ENCODE peak calls at places on chromosomes 13 and 19, in six cellular contexts. One of them, this sample, is unnamed.

GRCh38 chr13:97223711-97224461 is 1.8 kb downstream of the MBNL2 start:
- DNase-seq in tibial nerve: peak; percentile 81
- DNase-seq in uterus: peak; percentile 54
- DNase-seq in lower lobe of right lung: no peak
- DNase-seq in IMR-90: peak; percentile 96
- DNase-seq in cardiac muscle cell: peak; percentile 95
- DNase-seq in this sample: peak; percentile 80

GRCh38 chr19:46192990-46193650 is 36.4 kb upstream of the IGFL1 start:
- DNase-seq in tibial nerve: no peak
- DNase-seq in uterus: no peak
- DNase-seq in lower lobe of right lung: no peak
- DNase-seq in IMR-90: peak; percentile 51
- DNase-seq in cardiac muscle cell: peak; percentile 58
- DNase-seq in this sample: peak; percentile 37

GRCh38 chr13:28412981-28413380 is 81.9 kb downstream of the FLT1 start:
- DNase-seq in tibial nerve: no peak
- DNase-seq in uterus: no peak
- DNase-seq in lower lobe of right lung: no peak
- DNase-seq in IMR-90: no peak
- DNase-seq in cardiac muscle cell: peak; percentile 17
- DNase-seq in this sample: no peak

GRCh38 chr19:11279505-11280236 is 16.3 kb upstream of the TSPAN16 start:
- DNase-seq in tibial nerve: no peak
- DNase-seq in uterus: no peak
- DNase-seq in lower lobe of right lung: no peak
- DNase-seq in IMR-90: no peak
- DNase-seq in cardiac muscle cell: no peak
- DNase-seq in this sample: no peak

GRCh38 chr19:41939861-41940442 is 11.7 kb upstream of the ERFL start:
- DNase-seq in tibial nerve: no peak
- DNase-seq in uterus: no peak
- DNase-seq in lower lobe of right lung: peak; percentile 62
- DNase-seq in IMR-90: no peak
- DNase-seq in cardiac muscle cell: no peak
- DNase-seq in this sample: no peak

GRCh38 chr19:31666126-31666525 is 316.9 kb upstream of the TSHZ3 start:
- DNase-seq in tibial nerve: no peak
- DNase-seq in uterus: no peak
- DNase-seq in lower lobe of right lung: no peak
- DNase-seq in IMR-90: no peak
- DNase-seq in cardiac muscle cell: no peak
- DNase-seq in this sample: no peak

GRCh38 chr19:51071006-51071405 is 6.1 kb upstream of the KLK13 start:
- DNase-seq in tibial nerve: no peak
- DNase-seq in uterus: no peak
- DNase-seq in lower lobe of right lung: no peak
- DNase-seq in IMR-90: no peak
- DNase-seq in cardiac muscle cell: no peak
- DNase-seq in this sample: no peak

GRCh38 chr13:110329798-110330461 is 22.8 kb downstream of the COL4A2 start:
- DNase-seq in tibial nerve: no peak
- DNase-seq in uterus: no peak
- DNase-seq in lower lobe of right lung: no peak
- DNase-seq in IMR-90: peak; percentile 93
- DNase-seq in cardiac muscle cell: peak; percentile 49
- DNase-seq in this sample: no peak

GRCh38 chr19:19663292-19664120 is at the start of gene ATP13A1:
- DNase-seq in tibial nerve: peak; percentile 91
- DNase-seq in uterus: peak; percentile 96
- DNase-seq in lower lobe of right lung: peak; percentile 99
- DNase-seq in IMR-90: peak; percentile 97
- DNase-seq in cardiac muscle cell: peak; percentile 99
- DNase-seq in this sample: peak; percentile 97

DNA sequence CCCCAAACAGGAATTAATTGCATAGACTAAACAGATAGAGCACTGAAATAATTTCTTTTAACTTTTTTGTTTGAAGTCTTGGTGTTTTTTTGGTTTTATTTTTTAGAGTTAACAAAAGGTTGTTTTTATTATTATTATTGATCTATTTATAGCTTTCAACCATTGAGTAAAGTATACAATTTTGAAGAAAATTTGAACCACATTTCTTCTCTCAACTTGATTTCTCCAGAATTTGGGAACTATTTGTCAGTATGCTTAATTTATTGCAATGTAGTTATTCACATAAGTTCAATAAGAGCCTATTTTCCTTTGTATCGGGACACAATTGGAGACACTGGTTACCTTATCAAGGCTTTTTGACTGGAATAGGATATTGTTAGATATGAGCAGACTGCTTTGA is 1045.6 kb upstream of the PCDH9 start:
- DNase-seq in tibial nerve: no peak
- DNase-seq in uterus: no peak
- DNase-seq in lower lobe of right lung: no peak
- DNase-seq in IMR-90: no peak
- DNase-seq in cardiac muscle cell: no peak
- DNase-seq in this sample: no peak
- H3K9me3 ChIP-seq in tibial nerve: no peaks in the 10 kb centered on the region
- H3K9me3 ChIP-seq in uterus: no peaks in the 10 kb centered on the region
- H3K9me3 ChIP-seq in lower lobe of right lung: peaks cover 11% of the 10 kb centered on the region
- H3K9me3 ChIP-seq in IMR-90: peaks cover 10% of the 10 kb centered on the region
- H3K9me3 ChIP-seq in cardiac muscle cell: no peaks in the 10 kb centered on the region
- H3K9me3 ChIP-seq in this sample: no peaks in the 10 kb centered on the region

GRCh38 chr13:114147803-114148520 is 15.5 kb upstream of the RASA3 start:
- DNase-seq in tibial nerve: no peak
- DNase-seq in uterus: no peak
- DNase-seq in lower lobe of right lung: no peak
- DNase-seq in IMR-90: no peak
- DNase-seq in cardiac muscle cell: no peak
- DNase-seq in this sample: no peak
- H3K27ac ChIP-seq in tibial nerve: no peak overlapping the region
- H3K27ac ChIP-seq in uterus: no peak overlapping the region
- H3K27ac ChIP-seq in lower lobe of right lung: no peak overlapping the region
- H3K27ac ChIP-seq in IMR-90: no peak overlapping the region
- H3K27ac ChIP-seq in cardiac muscle cell: no peak overlapping the region
- H3K27ac ChIP-seq in this sample: peak overlapping the region; percentile 70

GRCh38 chr19:4976412-4977298 is 7.7 kb downstream of the KDM4B start:
- DNase-seq in tibial nerve: peak; percentile 85
- DNase-seq in uterus: peak; percentile 88
- DNase-seq in lower lobe of right lung: peak; percentile 88
- DNase-seq in IMR-90: peak; percentile 98
- DNase-seq in cardiac muscle cell: peak; percentile 99
- DNase-seq in this sample: peak; percentile 8

GRCh38 chr19:4979211-4979807 is 10.4 kb downstream of the KDM4B start:
- DNase-seq in tibial nerve: no peak
- DNase-seq in uterus: no peak
- DNase-seq in lower lobe of right lung: no peak
- DNase-seq in IMR-90: no peak
- DNase-seq in cardiac muscle cell: no peak
- DNase-seq in this sample: no peak

GRCh38 chr19:4980087-4980486 is 11.2 kb downstream of the KDM4B start:
- DNase-seq in tibial nerve: no peak
- DNase-seq in uterus: no peak
- DNase-seq in lower lobe of right lung: no peak
- DNase-seq in IMR-90: no peak
- DNase-seq in cardiac muscle cell: peak; percentile 49
- DNase-seq in this sample: no peak

GRCh38 chr19:4974855-4975469 is 6.0 kb downstream of the KDM4B start:
- DNase-seq in tibial nerve: no peak
- DNase-seq in uterus: no peak
- DNase-seq in lower lobe of right lung: no peak
- DNase-seq in IMR-90: no peak
- DNase-seq in cardiac muscle cell: no peak
- DNase-seq in this sample: no peak

DNA sequence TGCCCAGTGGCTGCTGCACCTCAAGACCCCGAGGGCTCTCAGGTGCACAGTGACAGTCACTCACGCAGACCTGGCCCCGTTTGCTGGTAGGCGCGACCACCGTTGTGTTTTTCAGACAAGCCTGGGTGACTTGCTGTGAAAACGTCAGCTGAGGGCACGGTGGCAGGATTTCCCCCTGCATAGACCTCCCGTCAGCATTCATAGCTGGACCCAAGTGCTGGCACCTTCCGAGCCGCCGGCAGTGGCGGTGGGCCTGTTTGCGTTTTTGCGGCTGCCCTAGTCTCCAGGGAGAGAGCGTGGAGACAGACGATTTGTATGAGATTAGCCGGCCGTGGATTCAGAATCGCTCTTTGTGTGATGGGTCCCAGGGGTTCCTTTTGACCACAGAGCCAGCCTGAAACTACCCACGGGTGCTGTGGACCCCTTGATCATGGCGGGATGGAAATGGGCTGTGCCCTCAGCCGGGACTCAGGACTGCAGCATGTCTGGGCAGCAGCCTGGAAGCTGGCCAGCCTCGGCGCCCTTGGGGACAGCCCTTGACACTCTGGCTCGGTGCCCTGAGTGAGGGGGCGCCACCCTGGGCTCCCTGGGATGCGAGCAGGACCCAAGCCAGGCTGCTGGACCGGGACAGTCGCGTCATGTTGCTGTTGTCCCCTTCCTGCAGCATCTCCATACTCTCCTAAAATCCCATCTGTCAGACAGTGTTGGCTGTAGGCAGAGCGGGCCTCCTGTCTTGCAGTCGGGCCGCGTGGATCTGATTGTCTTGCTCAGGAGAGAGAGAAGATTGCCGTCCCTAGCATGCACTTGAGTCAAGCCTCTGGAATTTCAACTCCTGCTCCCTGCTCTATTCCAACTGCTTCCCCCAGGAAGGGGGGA is 8.6 kb downstream of the KDM4B start:
- DNase-seq in tibial nerve: peak; percentile 31
- DNase-seq in uterus: peak; percentile 75
- DNase-seq in lower lobe of right lung: no peak
- DNase-seq in IMR-90: peak; percentile 95
- DNase-seq in cardiac muscle cell: peak; percentile 92
- DNase-seq in this sample: no peak
- H3K4me1 ChIP-seq in tibial nerve: peaks cover 3% of the 10 kb centered on the region
- H3K4me1 ChIP-seq in uterus: peaks cover 24% of the 10 kb centered on the region
- H3K4me1 ChIP-seq in lower lobe of right lung: peaks cover 68% of the 10 kb centered on the region
- H3K4me1 ChIP-seq in IMR-90: peaks cover 32% of the 10 kb centered on the region
- H3K4me1 ChIP-seq in cardiac muscle cell: peaks cover 23% of the 10 kb centered on the region
- H3K4me1 ChIP-seq in this sample: no peaks in the 10 kb centered on the region

GRCh38 chr13:20717581-20718542 is 14.4 kb downstream of the IL17D start:
- DNase-seq in tibial nerve: no peak
- DNase-seq in uterus: no peak
- DNase-seq in lower lobe of right lung: no peak
- DNase-seq in IMR-90: no peak
- DNase-seq in cardiac muscle cell: no peak
- DNase-seq in this sample: no peak
- H3K9me3 ChIP-seq in tibial nerve: no peaks in the 10 kb centered on the region
- H3K9me3 ChIP-seq in uterus: no peaks in the 10 kb centered on the region
- H3K9me3 ChIP-seq in lower lobe of right lung: no peaks in the 10 kb centered on the region
- H3K9me3 ChIP-seq in IMR-90: no peaks in the 10 kb centered on the region
- H3K9me3 ChIP-seq in cardiac muscle cell: no peaks in the 10 kb centered on the region
- H3K9me3 ChIP-seq in this sample: no peaks in the 10 kb centered on the region

GRCh38 chr19:39238209-39238608 is 6.6 kb downstream of the IFNL3 start:
- DNase-seq in tibial nerve: no peak
- DNase-seq in uterus: no peak
- DNase-seq in lower lobe of right lung: no peak
- DNase-seq in IMR-90: no peak
- DNase-seq in cardiac muscle cell: no peak
- DNase-seq in this sample: no peak
- H3K27ac ChIP-seq in tibial nerve: no peak overlapping the region
- H3K27ac ChIP-seq in uterus: no peak overlapping the region
- H3K27ac ChIP-seq in lower lobe of right lung: no peak overlapping the region
- H3K27ac ChIP-seq in IMR-90: no peak overlapping the region
- H3K27ac ChIP-seq in cardiac muscle cell: no peak overlapping the region
- H3K27ac ChIP-seq in this sample: no peak overlapping the region

GRCh38 chr19:15291666-15292065 is 40.7 kb downstream of the BRD4 start:
- DNase-seq in tibial nerve: no peak
- DNase-seq in uterus: no peak
- DNase-seq in lower lobe of right lung: no peak
- DNase-seq in IMR-90: peak; percentile 81
- DNase-seq in cardiac muscle cell: no peak
- DNase-seq in this sample: no peak

GRCh38 chr19:15294591-15294990 is 37.7 kb downstream of the BRD4 start:
- DNase-seq in tibial nerve: no peak
- DNase-seq in uterus: no peak
- DNase-seq in lower lobe of right lung: no peak
- DNase-seq in IMR-90: no peak
- DNase-seq in cardiac muscle cell: no peak
- DNase-seq in this sample: no peak

GRCh38 chr19:15292140-15292539 is 40.2 kb downstream of the BRD4 start:
- DNase-seq in tibial nerve: no peak
- DNase-seq in uterus: no peak
- DNase-seq in lower lobe of right lung: no peak
- DNase-seq in IMR-90: no peak
- DNase-seq in cardiac muscle cell: no peak
- DNase-seq in this sample: no peak

GRCh38 chr19:15293751-15294505 is 38.4 kb downstream of the BRD4 start:
- DNase-seq in tibial nerve: no peak
- DNase-seq in uterus: no peak
- DNase-seq in lower lobe of right lung: no peak
- DNase-seq in IMR-90: peak; percentile 66
- DNase-seq in cardiac muscle cell: peak; percentile 73
- DNase-seq in this sample: no peak

GRCh38 chr19:15292847-15293582 is 39.3 kb downstream of the BRD4 start:
- DNase-seq in tibial nerve: no peak
- DNase-seq in uterus: no peak
- DNase-seq in lower lobe of right lung: no peak
- DNase-seq in IMR-90: no peak
- DNase-seq in cardiac muscle cell: peak; percentile 54
- DNase-seq in this sample: no peak
- H3K4me1 ChIP-seq in tibial nerve: peaks cover 8% of the 10 kb centered on the region
- H3K4me1 ChIP-seq in uterus: peaks cover 37% of the 10 kb centered on the region
- H3K4me1 ChIP-seq in lower lobe of right lung: peaks cover 98% of the 10 kb centered on the region
- H3K4me1 ChIP-seq in IMR-90: peaks cover 57% of the 10 kb centered on the region
- H3K4me1 ChIP-seq in cardiac muscle cell: peaks cover 90% of the 10 kb centered on the region
- H3K4me1 ChIP-seq in this sample: peaks cover 11% of the 10 kb centered on the region

GRCh38 chr19:36819130-36819630 is 19.0 kb downstream of the ZNF790 start:
- DNase-seq in tibial nerve: no peak
- DNase-seq in uterus: no peak
- DNase-seq in lower lobe of right lung: no peak
- DNase-seq in IMR-90: no peak
- DNase-seq in cardiac muscle cell: no peak
- DNase-seq in this sample: no peak

GRCh38 chr19:36821758-36822157 is 16.4 kb downstream of the ZNF790 start:
- DNase-seq in tibial nerve: no peak
- DNase-seq in uterus: no peak
- DNase-seq in lower lobe of right lung: no peak
- DNase-seq in IMR-90: no peak
- DNase-seq in cardiac muscle cell: no peak
- DNase-seq in this sample: no peak
- H3K9me3 ChIP-seq in tibial nerve: peaks cover 12% of the 10 kb centered on the region
- H3K9me3 ChIP-seq in uterus: peaks cover 90% of the 10 kb centered on the region
- H3K9me3 ChIP-seq in lower lobe of right lung: peaks cover 100% of the 10 kb centered on the region
- H3K9me3 ChIP-seq in IMR-90: peaks cover 85% of the 10 kb centered on the region
- H3K9me3 ChIP-seq in cardiac muscle cell: peaks cover 8% of the 10 kb centered on the region
- H3K9me3 ChIP-seq in this sample: peaks cover 7% of the 10 kb centered on the region

This sample was measured in small intestine.